ENCODE peak calls at places on chromosomes 2 and 18, in four cellular contexts. One of them, this sample, is unnamed.

GRCh38 chr2:191657977-191658376 is 20.0 kb upstream of the NABP1 start:
- DNase-seq in HL-60: no peak
- DNase-seq in BE2C: no peak
- DNase-seq in fibroblast of pulmonary artery: peak
- DNase-seq in this sample: peak

GRCh38 chr2:164757934-164758695 is 83.5 kb downstream of the COBLL1 start:
- DNase-seq in HL-60: no peak
- DNase-seq in fibroblast of pulmonary artery: peak
- DNase-seq in BE2C: no peak
- DNase-seq in this sample: peak

GRCh38 chr18:55774505-55774904 is 186.5 kb upstream of the TCF4 start:
- DNase-seq in fibroblast of pulmonary artery: no peak
- DNase-seq in HL-60: no peak
- DNase-seq in BE2C: no peak
- DNase-seq in this sample: no peak

GRCh38 chr18:76988015-76988826 is 144.4 kb downstream of the MBP start:
- DNase-seq in HL-60: no peak
- DNase-seq in BE2C: no peak
- DNase-seq in fibroblast of pulmonary artery: no peak
- DNase-seq in this sample: no peak

GRCh38 chr2:170467568-170468422 is 247.3 kb upstream of the SP5 start:
- DNase-seq in fibroblast of pulmonary artery: peak
- DNase-seq in BE2C: no peak
- DNase-seq in HL-60: no peak
- DNase-seq in this sample: peak

GRCh38 chr2:96308248-96308647 is 2.9 kb upstream of the SNRNP200 start:
- DNase-seq in BE2C: no peak
- DNase-seq in fibroblast of pulmonary artery: no peak
- DNase-seq in HL-60: no peak
- DNase-seq in this sample: no peak

GRCh38 chr2:186862869-186863709 is 14.1 kb upstream of the ZSWIM2 start:
- DNase-seq in fibroblast of pulmonary artery: peak
- DNase-seq in HL-60: no peak
- DNase-seq in BE2C: no peak
- DNase-seq in this sample: peak

GRCh38 chr2:121052023-121052422 is 233.0 kb downstream of the TFCP2L1 start:
- DNase-seq in BE2C: no peak
- DNase-seq in HL-60: no peak
- DNase-seq in fibroblast of pulmonary artery: peak
- DNase-seq in this sample: no peak

GRCh38 chr18:43650423-43650822 is 373.1 kb upstream of the SYT4 start:
- DNase-seq in fibroblast of pulmonary artery: no peak
- DNase-seq in BE2C: no peak
- DNase-seq in HL-60: no peak
- DNase-seq in this sample: no peak

GRCh38 chr2:45003586-45004568 is 5.4 kb downstream of the SIX2 start:
- DNase-seq in HL-60: no peak
- DNase-seq in BE2C: no peak
- DNase-seq in fibroblast of pulmonary artery: no peak
- DNase-seq in this sample: no peak

GRCh38 chr2:205321240-205321639 is 361.1 kb upstream of the NRP2 start:
- DNase-seq in BE2C: no peak
- DNase-seq in HL-60: no peak
- DNase-seq in fibroblast of pulmonary artery: peak
- DNase-seq in this sample: no peak

GRCh38 chr2:165632594-165632993 is 161.5 kb downstream of the GALNT3 start:
- DNase-seq in fibroblast of pulmonary artery: no peak
- DNase-seq in HL-60: no peak
- DNase-seq in BE2C: no peak
- DNase-seq in this sample: no peak

GRCh38 chr18:7725473-7725872 is 158.4 kb downstream of the PTPRM start:
- DNase-seq in HL-60: no peak
- DNase-seq in BE2C: no peak
- DNase-seq in fibroblast of pulmonary artery: no peak
- DNase-seq in this sample: no peak

GRCh38 chr2:132804045-132804444 is 134.0 kb upstream of the LYPD1 start:
- DNase-seq in HL-60: no peak
- DNase-seq in fibroblast of pulmonary artery: peak
- DNase-seq in BE2C: no peak
- DNase-seq in this sample: peak

GRCh38 chr2:171707752-171708151 is 20.5 kb downstream of the DYNC1I2 start:
- DNase-seq in BE2C: no peak
- DNase-seq in fibroblast of pulmonary artery: no peak
- DNase-seq in HL-60: no peak
- DNase-seq in this sample: peak

GRCh38 chr2:40201425-40201824 is 250.5 kb downstream of the SLC8A1 start:
- DNase-seq in HL-60: no peak
- DNase-seq in fibroblast of pulmonary artery: no peak
- DNase-seq in BE2C: no peak
- DNase-seq in this sample: peak

GRCh38 chr18:74229891-74230290 is 61.9 kb downstream of the CYB5A start:
- DNase-seq in fibroblast of pulmonary artery: no peak
- DNase-seq in BE2C: no peak
- DNase-seq in HL-60: no peak
- DNase-seq in this sample: no peak

GRCh38 chr18:23234619-23235018 is 99.3 kb downstream of the CABLES1 start:
- DNase-seq in BE2C: no peak
- DNase-seq in HL-60: no peak
- DNase-seq in fibroblast of pulmonary artery: no peak
- DNase-seq in this sample: no peak

GRCh38 chr2:227623225-227623624 is 5.9 kb downstream of the SCYGR4 start:
- DNase-seq in BE2C: no peak
- DNase-seq in HL-60: no peak
- DNase-seq in fibroblast of pulmonary artery: peak
- DNase-seq in this sample: peak

GRCh38 chr18:6382968-6383367 is 31.7 kb downstream of the L3MBTL4 start:
- DNase-seq in fibroblast of pulmonary artery: no peak
- DNase-seq in BE2C: no peak
- DNase-seq in HL-60: no peak
- DNase-seq in this sample: no peak

GRCh38 chr2:226649201-226649600 is 150.4 kb downstream of the IRS1 start:
- DNase-seq in BE2C: no peak
- DNase-seq in HL-60: no peak
- DNase-seq in fibroblast of pulmonary artery: no peak
- DNase-seq in this sample: no peak

GRCh38 chr2:234633581-234634230 is 136.8 kb upstream of the ARL4C start:
- DNase-seq in fibroblast of pulmonary artery: no peak
- DNase-seq in BE2C: no peak
- DNase-seq in HL-60: no peak
- DNase-seq in this sample: peak

GRCh38 chr2:136582631-136583205 is 182.6 kb upstream of the THSD7B start:
- DNase-seq in HL-60: no peak
- DNase-seq in BE2C: no peak
- DNase-seq in fibroblast of pulmonary artery: peak
- DNase-seq in this sample: peak

GRCh38 chr2:239878686-239879085 is 146.5 kb downstream of the NDUFA10 start:
- DNase-seq in BE2C: no peak
- DNase-seq in fibroblast of pulmonary artery: no peak
- DNase-seq in HL-60: no peak
- DNase-seq in this sample: no peak

GRCh38 chr2:46695283-46695682 is 215.9 kb downstream of the TMEM247 start:
- DNase-seq in HL-60: no peak
- DNase-seq in fibroblast of pulmonary artery: no peak
- DNase-seq in BE2C: no peak
- DNase-seq in this sample: peak

GRCh38 chr2:24935145-24935544 is 15.1 kb upstream of the ADCY3 start:
- DNase-seq in fibroblast of pulmonary artery: no peak
- DNase-seq in BE2C: no peak
- DNase-seq in HL-60: no peak
- DNase-seq in this sample: no peak

GRCh38 chr2:197378494-197378972 is 56.3 kb downstream of the SF3B1 start:
- DNase-seq in fibroblast of pulmonary artery: peak
- DNase-seq in BE2C: peak
- DNase-seq in HL-60: no peak
- DNase-seq in this sample: peak

GRCh38 chr2:95670167-95670566 is 78.4 kb downstream of the TRIM43 start:
- DNase-seq in BE2C: no peak
- DNase-seq in fibroblast of pulmonary artery: peak
- DNase-seq in HL-60: no peak
- DNase-seq in this sample: peak

GRCh38 chr2:46769809-46770208 is 145.8 kb downstream of the MCFD2 start:
- DNase-seq in HL-60: no peak
- DNase-seq in fibroblast of pulmonary artery: no peak
- DNase-seq in BE2C: no peak
- DNase-seq in this sample: no peak

GRCh38 chr18:78087338-78087737 is 837.7 kb downstream of the GALR1 start:
- DNase-seq in BE2C: no peak
- DNase-seq in HL-60: no peak
- DNase-seq in fibroblast of pulmonary artery: no peak
- DNase-seq in this sample: no peak

GRCh38 chr2:169928463-169928864 is 101.2 kb downstream of the UBR3 start:
- DNase-seq in HL-60: peak
- DNase-seq in fibroblast of pulmonary artery: peak
- DNase-seq in BE2C: no peak
- DNase-seq in this sample: peak

GRCh38 chr18:22691988-22692710 is 241.0 kb upstream of the RBBP8 start:
- DNase-seq in HL-60: no peak
- DNase-seq in fibroblast of pulmonary artery: peak
- DNase-seq in BE2C: no peak
- DNase-seq in this sample: peak

GRCh38 chr2:223970343-223971128 is 13.3 kb downstream of the MRPL44 start:
- DNase-seq in fibroblast of pulmonary artery: peak
- DNase-seq in HL-60: no peak
- DNase-seq in BE2C: peak
- DNase-seq in this sample: peak

GRCh38 chr2:172889287-172889686 is 153.6 kb downstream of the RAPGEF4 start:
- DNase-seq in HL-60: no peak
- DNase-seq in BE2C: no peak
- DNase-seq in fibroblast of pulmonary artery: no peak
- DNase-seq in this sample: no peak

GRCh38 chr2:31973665-31974064 is 37.1 kb downstream of the MEMO1 start:
- DNase-seq in fibroblast of pulmonary artery: no peak
- DNase-seq in BE2C: no peak
- DNase-seq in HL-60: no peak
- DNase-seq in this sample: no peak

GRCh38 chr2:910698-911097 is 40.0 kb upstream of the SNTG2 start:
- DNase-seq in BE2C: no peak
- DNase-seq in fibroblast of pulmonary artery: no peak
- DNase-seq in HL-60: no peak
- DNase-seq in this sample: no peak

GRCh38 chr2:104848526-104848925 is 5.4 kb upstream of the POU3F3 start:
- DNase-seq in fibroblast of pulmonary artery: no peak
- DNase-seq in BE2C: no peak
- DNase-seq in HL-60: no peak
- DNase-seq in this sample: peak

DNA sequence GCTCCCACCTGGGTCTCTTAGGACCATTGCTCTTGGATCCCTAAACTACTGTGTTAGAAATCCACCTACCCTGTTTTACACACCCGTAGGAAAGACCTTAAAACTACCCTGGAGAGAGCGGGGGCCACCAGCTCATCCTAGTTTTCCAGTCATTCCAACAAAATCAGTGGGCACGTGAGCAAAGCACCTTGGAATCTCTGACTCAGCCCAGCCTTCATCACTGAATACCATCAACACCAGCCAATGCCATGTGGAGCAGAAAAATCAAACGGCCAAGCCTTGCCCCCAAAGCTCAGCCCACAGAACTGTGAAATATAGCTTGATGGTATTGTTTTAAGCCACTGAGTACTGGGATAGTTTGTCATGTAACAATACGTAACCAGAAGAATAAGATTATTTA is 449.7 kb upstream of the CHAC2 start:
- DNase-seq in HL-60: no peak
- DNase-seq in BE2C: no peak
- DNase-seq in fibroblast of pulmonary artery: no peak
- DNase-seq in this sample: no peak
- TF ChIP-seq CTCF in HL-60: no peak
- TF ChIP-seq CTCF in BE2C: no peak
- TF ChIP-seq CTCF in fibroblast of pulmonary artery: no peak
- TF ChIP-seq CTCF in this sample: no peak

GRCh38 chr18:68662779-68663178 is 52.1 kb downstream of the TMX3 start:
- DNase-seq in HL-60: no peak
- DNase-seq in fibroblast of pulmonary artery: peak
- DNase-seq in BE2C: no peak
- DNase-seq in this sample: peak
- TF ChIP-seq CTCF in HL-60: no peak
- TF ChIP-seq CTCF in fibroblast of pulmonary artery: peak
- TF ChIP-seq CTCF in BE2C: no peak
- TF ChIP-seq CTCF in this sample: peak

DNA sequence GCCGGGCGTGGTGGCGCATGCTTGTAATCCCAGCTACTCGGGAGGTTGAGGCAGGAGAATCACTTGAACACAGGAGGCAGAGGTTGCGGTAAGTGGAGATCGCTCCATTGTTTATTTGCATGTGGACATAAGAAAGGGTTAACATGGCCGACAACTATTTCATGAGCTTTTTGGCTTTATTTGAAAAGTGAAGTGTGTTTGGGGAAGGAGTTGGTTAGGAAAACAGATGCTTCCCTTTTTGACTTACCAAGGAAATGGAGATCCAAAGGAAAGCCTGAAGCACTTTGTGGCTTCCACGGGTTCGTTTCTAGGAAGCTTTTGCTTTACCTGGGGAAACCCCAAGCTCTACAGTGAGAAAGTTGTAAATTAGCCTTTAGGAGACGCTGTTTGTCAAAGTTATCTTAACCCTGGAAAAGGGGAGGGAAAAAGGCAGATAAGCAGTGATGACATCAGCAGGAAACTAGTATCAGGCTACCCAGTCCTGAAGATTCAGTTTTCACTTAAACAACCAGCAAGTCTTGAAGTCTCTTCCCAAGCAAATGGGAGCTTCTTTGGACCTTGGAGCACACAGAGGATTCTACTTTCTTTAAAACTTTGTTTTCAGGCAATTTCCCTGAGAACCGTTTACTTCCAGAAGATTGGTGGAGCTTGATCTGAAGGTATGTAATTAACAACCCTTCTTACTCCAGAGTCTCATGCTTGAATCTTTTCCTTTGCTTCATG is at the start of gene CASP10:
- DNase-seq in HL-60: peak
- DNase-seq in fibroblast of pulmonary artery: peak
- DNase-seq in BE2C: no peak
- DNase-seq in this sample: peak
- TF ChIP-seq CTCF in HL-60: peak
- TF ChIP-seq CTCF in fibroblast of pulmonary artery: peak
- TF ChIP-seq CTCF in BE2C: peak
- TF ChIP-seq CTCF in this sample: peak

DNA sequence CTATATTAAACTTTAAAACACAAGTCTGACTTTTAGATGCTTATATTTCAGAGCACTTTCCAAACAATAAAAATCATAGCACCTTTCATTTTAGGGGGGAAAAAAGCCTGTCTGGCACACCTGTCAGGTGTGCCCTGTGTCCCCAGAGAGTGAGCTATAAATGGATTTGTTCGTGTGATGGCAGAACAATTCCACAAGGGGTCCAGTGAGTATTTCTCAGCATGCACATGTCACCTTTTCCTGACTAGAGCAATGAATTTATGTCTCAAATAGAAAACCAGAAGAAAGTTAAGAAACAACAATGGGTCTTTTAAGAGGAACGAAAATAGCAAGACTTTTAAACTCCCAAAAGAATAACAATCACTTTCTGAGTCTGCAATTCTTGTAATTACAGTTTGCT is 55.9 kb downstream of the ACVR1C start:
- DNase-seq in HL-60: no peak
- DNase-seq in fibroblast of pulmonary artery: no peak
- DNase-seq in BE2C: no peak
- DNase-seq in this sample: peak
- TF ChIP-seq CTCF in HL-60: no peak
- TF ChIP-seq CTCF in fibroblast of pulmonary artery: peak
- TF ChIP-seq CTCF in BE2C: peak
- TF ChIP-seq CTCF in this sample: peak